ENCODE peak calls at places on chromosomes 3 and 15, in four cellular contexts. J, T, R and X are unnamed samples.

GRCh38 chr3:141250342-141250741 is 18.7 kb downstream of the PXYLP1 start:
- DNase-seq in J (no peak), T (no peak), R (no peak), X (no peak)

GRCh38 chr3:101049532-101049931 is 56.3 kb upstream of the ABI3BP start:
- DNase-seq in J (no peak), T (no peak), R (no peak), X (no peak)

GRCh38 chr3:8223766-8224165 is 277.9 kb upstream of the LMCD1 start:
- DNase-seq in J (no peak), T (peak; percentile 43), R (peak; percentile 58), X (peak; percentile 37)

GRCh38 chr3:27160146-27160545 is 209.0 kb downstream of the NEK10 start:
- DNase-seq in J (no peak), T (no peak), R (no peak), X (no peak)

GRCh38 chr15:100778831-100779288 is 100.8 kb upstream of the ALDH1A3 start:
- DNase-seq in J (no peak), T (no peak), R (no peak), X (no peak)

GRCh38 chr3:161371441-161372320 is at the start of gene SPTSSB:
- DNase-seq in J (no peak), T (peak; percentile 84), R (peak; percentile 3), X (peak; percentile 16)

GRCh38 chr3:10547841-10548783 is 42.7 kb upstream of the ATP2B2 start:
- DNase-seq in J (no peak), T (no peak), R (no peak), X (no peak)

GRCh38 chr3:36497234-36497633 is 116.9 kb downstream of the STAC start:
- DNase-seq in J (no peak), T (peak; percentile 51), R (no peak), X (no peak)

GRCh38 chr15:46413799-46414198 is 779.0 kb downstream of the SQOR start:
- DNase-seq in J (peak; percentile 19), T (peak; percentile 33), R (no peak), X (no peak)

GRCh38 chr3:47057212-47057671 is 77.8 kb downstream of the NBEAL2 start:
- DNase-seq in J (peak; percentile 31), T (peak; percentile 33), R (no peak), X (peak; percentile 32)

GRCh38 chr15:69081310-69082004 is 67.0 kb downstream of the NOX5 start:
- DNase-seq in J (peak; percentile 40), T (no peak), R (no peak), X (peak; percentile 13)

GRCh38 chr3:66483006-66483928 is 17.6 kb downstream of the LRIG1 start:
- DNase-seq in J (peak; percentile 73), T (no peak), R (peak; percentile 74), X (peak; percentile 84)

GRCh38 chr3:9884555-9885165 is 4.6 kb upstream of the CIDEC start:
- DNase-seq in J (peak; percentile 84), T (peak; percentile 82), R (no peak), X (peak; percentile 68)

GRCh38 chr3:197427013-197427412 is 128.6 kb upstream of the DLG1 start:
- DNase-seq in J (no peak), T (no peak), R (no peak), X (no peak)

GRCh38 chr3:152417181-152417580 is 148.5 kb downstream of the MBNL1 start:
- DNase-seq in J (peak; percentile 46), T (peak; percentile 29), R (no peak), X (no peak)

GRCh38 chr3:43621406-43621973 is 321 bp downstream of the ANO10 start:
- DNase-seq in J (no peak), T (no peak), R (peak; percentile 4), X (no peak)

GRCh38 chr3:143464850-143465249 is 345.3 kb downstream of the CHST2 start:
- DNase-seq in J (peak; percentile 14), T (peak; percentile 94), R (no peak), X (peak; percentile 25)

GRCh38 chr3:69088033-69088432 is 3.3 kb downstream of the ARL6IP5 start:
- DNase-seq in J (peak; percentile 70), T (peak; percentile 85), R (no peak), X (peak; percentile 65)